ENCODE peak calls at places on chromosomes 6 and 20, in five cellular contexts. S, T, K, W and E are unnamed samples.

GRCh38 chr6:2351807-2352431 is 106.5 kb upstream of the GMDS start:
- DNase-seq in S (no peak), T (no peak), K (no peak), W (no peak), E (no peak)

GRCh38 chr6:26216886-26217713 is 129.9 kb downstream of the HFE start:
- DNase-seq in S (peak), T (peak), K (peak), W (peak), E (peak)

GRCh38 chr6:71404145-71404966 is 115.7 kb downstream of the OGFRL1 start:
- DNase-seq in S (peak), T (no peak), K (no peak), W (no peak), E (no peak)

GRCh38 chr6:27757307-27757706 is 154.9 kb downstream of the OR2B2 start:
- DNase-seq in S (no peak), T (peak), K (no peak), W (no peak), E (no peak)

GRCh38 chr20:40961176-40961575 is 67.4 kb upstream of the TOP1 start:
- DNase-seq in S (no peak), T (no peak), K (no peak), W (no peak), E (peak)

GRCh38 chr20:25867776-25868649 is 171.4 kb upstream of the ZNF337 start:
- DNase-seq in S (peak), T (no peak), K (peak), W (no peak), E (peak)

GRCh38 chr20:63343460-63344150 is 17.5 kb downstream of the CHRNA4 start:
- DNase-seq in S (no peak), T (no peak), K (no peak), W (no peak), E (no peak)

GRCh38 chr6:5435449-5435848 is 174.1 kb downstream of the FARS2 start:
- DNase-seq in S (no peak), T (no peak), K (no peak), W (no peak), E (no peak)

GRCh38 chr6:35309611-35310264 is 12.1 kb downstream of the DEF6 start:
- DNase-seq in S (no peak), T (no peak), K (no peak), W (no peak), E (no peak)

GRCh38 chr20:4060856-4061440 is 45.6 kb upstream of the RNF24 start:
- DNase-seq in S (no peak), T (no peak), K (no peak), W (no peak), E (peak)

GRCh38 chr20:62423326-62423706 is 4.0 kb downstream of the RBBP8NL start:
- DNase-seq in S (no peak), T (no peak), K (no peak), W (no peak), E (peak)

GRCh38 chr20:59994697-59995122 is 36.5 kb downstream of the CDH26 start:
- DNase-seq in S (no peak), T (no peak), K (no peak), W (no peak), E (peak)

GRCh38 chr6:13854716-13855250 is 40.4 kb upstream of the MCUR1 start:
- DNase-seq in S (no peak), T (no peak), K (no peak), W (no peak), E (no peak)